ENCODE peak calls at places on chromosomes 6 and 20, in four cellular contexts. U, V, J and I are unnamed samples.

GRCh38 chr6:11272491-11273192 is 40.2 kb upstream of the NEDD9 start:
- DNase-seq in U (no peak), V (no peak), J (no peak), I (no peak)

GRCh38 chr6:153727910-153728309 is 311.1 kb upstream of the OPRM1 start:
- DNase-seq in U (no peak), V (no peak), J (no peak), I (no peak)

GRCh38 chr6:154343473-154344308 is 12.9 kb downstream of the IPCEF1 start:
- DNase-seq in U (peak), V (no peak), J (peak), I (no peak)

GRCh38 chr6:157632821-157633220 is 190.2 kb upstream of the SNX9 start:
- DNase-seq in U (no peak), V (no peak), J (no peak), I (no peak)

GRCh38 chr6:33356295-33356694 is 35.3 kb upstream of the KIFC1 start:
- DNase-seq in U (no peak), V (no peak), J (no peak), I (no peak)

GRCh38 chr20:4444404-4444803 is 277.3 kb upstream of the PRND start:
- DNase-seq in U (no peak), V (no peak), J (no peak), I (no peak)

GRCh38 chr6:108714774-108715414 is 133.3 kb upstream of the ARMC2 start:
- DNase-seq in U (no peak), V (no peak), J (no peak), I (no peak)

GRCh38 chr20:2149507-2149906 is 47.9 kb downstream of the STK35 start:
- DNase-seq in U (no peak), V (no peak), J (peak), I (no peak)

GRCh38 chr20:9458075-9458818 is 56.1 kb upstream of the LAMP5 start:
- DNase-seq in U (no peak), V (no peak), J (peak), I (no peak)

GRCh38 chr20:49779972-49780371 is 32.7 kb upstream of the SLC9A8 start:
- DNase-seq in U (no peak), V (no peak), J (no peak), I (no peak)

GRCh38 chr6:105511639-105512038 is 108.8 kb upstream of the PREP start:
- DNase-seq in U (no peak), V (no peak), J (no peak), I (no peak)

GRCh38 chr6:138653435-138653834 is 120.1 kb upstream of the CCDC28A start:
- DNase-seq in U (no peak), V (no peak), J (no peak), I (no peak)

GRCh38 chr6:42879372-42880239 is at the start of gene RPL7L1:
- DNase-seq in U (peak), V (peak), J (peak), I (peak)

GRCh38 chr20:20663841-20664240 is 48.6 kb downstream of the RALGAPA2 start:
- DNase-seq in U (no peak), V (no peak), J (no peak), I (no peak)

GRCh38 chr20:62925420-62926228 is 681 bp downstream of the DIDO1 start:
- DNase-seq in U (no peak), V (peak), J (no peak), I (no peak)

GRCh38 chr20:8255945-8256632 is 124.0 kb downstream of the PLCB1 start:
- DNase-seq in U (no peak), V (no peak), J (no peak), I (no peak)

GRCh38 chr20:48051810-48052491 is 266.7 kb upstream of the SULF2 start:
- DNase-seq in U (no peak), V (no peak), J (peak), I (no peak)

GRCh38 chr6:110528051-110528929 is 51.9 kb upstream of the SLC22A16 start:
- DNase-seq in U (peak), V (no peak), J (peak), I (no peak)

GRCh38 chr6:137495652-137496391 is 1.6 kb upstream of the OLIG3 start:
- DNase-seq in U (no peak), V (no peak), J (peak), I (no peak)

GRCh38 chr6:109799664-109800063 is 108.6 kb downstream of the FIG4 start:
- DNase-seq in U (no peak), V (no peak), J (no peak), I (no peak)

GRCh38 chr20:19688031-19688806 is 69.8 kb upstream of the RIN2 start:
- DNase-seq in U (peak), V (peak), J (peak), I (peak)

GRCh38 chr6:14796974-14797762 is 448.7 kb upstream of the JARID2 start:
- DNase-seq in U (no peak), V (no peak), J (no peak), I (no peak)

GRCh38 chr6:15305909-15306308 is 60.0 kb downstream of the JARID2 start:
- DNase-seq in U (no peak), V (no peak), J (no peak), I (no peak)

GRCh38 chr6:41712651-41713103 is 22.7 kb downstream of the TFEB start:
- DNase-seq in U (peak), V (peak), J (no peak), I (peak)

GRCh38 chr20:59752101-59752586 is 147.8 kb downstream of the PHACTR3 start:
- DNase-seq in U (peak), V (no peak), J (no peak), I (no peak)

GRCh38 chr20:34300809-34301586 is 2.2 kb downstream of the AHCY start:
- DNase-seq in U (peak), V (no peak), J (peak), I (no peak)

GRCh38 chr6:37696220-37696840 is 1.4 kb downstream of the MDGA1 start:
- DNase-seq in U (peak), V (peak), J (peak), I (peak)

GRCh38 chr20:53855733-53856132 is 214.7 kb downstream of the BCAS1 start:
- DNase-seq in U (no peak), V (no peak), J (no peak), I (no peak)

GRCh38 chr20:56614196-56614595 is 14.9 kb upstream of the TFAP2C start:
- DNase-seq in U (no peak), V (no peak), J (no peak), I (no peak)

GRCh38 chr6:106512048-106512957 is 117.0 kb downstream of the RTN4IP1 start:
- DNase-seq in U (peak), V (peak), J (peak), I (peak)

GRCh38 chr20:55888655-55889054 is 116.7 kb downstream of the CBLN4 start:
- DNase-seq in U (no peak), V (no peak), J (no peak), I (no peak)

GRCh38 chr6:79762370-79762769 is 131.2 kb downstream of the SH3BGRL2 start:
- DNase-seq in U (no peak), V (no peak), J (peak), I (no peak)

DNA sequence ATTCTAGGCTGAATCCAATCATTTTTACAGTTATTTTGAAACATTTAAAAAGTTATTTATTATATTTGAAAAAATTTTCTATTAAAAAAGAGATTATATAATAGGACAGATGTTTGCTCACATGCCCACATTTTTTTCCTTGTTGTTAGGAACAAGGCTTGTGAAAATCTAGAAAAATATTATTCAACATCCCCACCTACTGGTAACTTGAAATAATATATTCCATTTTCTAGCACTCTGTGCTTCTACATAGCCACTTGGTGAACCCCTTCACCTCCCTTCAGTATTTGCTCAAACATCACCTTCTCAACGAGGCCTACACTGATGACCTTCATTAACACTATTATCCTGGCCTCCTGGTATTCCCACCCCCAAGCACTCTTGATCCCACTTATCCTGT is 18.4 kb upstream of the GPRC6A start:
- DNase-seq in U (no peak), V (no peak), J (peak), I (no peak)
- TF ChIP-seq CTCF in U (peak), V (peak), J (no peak), I (no peak)

DNA sequence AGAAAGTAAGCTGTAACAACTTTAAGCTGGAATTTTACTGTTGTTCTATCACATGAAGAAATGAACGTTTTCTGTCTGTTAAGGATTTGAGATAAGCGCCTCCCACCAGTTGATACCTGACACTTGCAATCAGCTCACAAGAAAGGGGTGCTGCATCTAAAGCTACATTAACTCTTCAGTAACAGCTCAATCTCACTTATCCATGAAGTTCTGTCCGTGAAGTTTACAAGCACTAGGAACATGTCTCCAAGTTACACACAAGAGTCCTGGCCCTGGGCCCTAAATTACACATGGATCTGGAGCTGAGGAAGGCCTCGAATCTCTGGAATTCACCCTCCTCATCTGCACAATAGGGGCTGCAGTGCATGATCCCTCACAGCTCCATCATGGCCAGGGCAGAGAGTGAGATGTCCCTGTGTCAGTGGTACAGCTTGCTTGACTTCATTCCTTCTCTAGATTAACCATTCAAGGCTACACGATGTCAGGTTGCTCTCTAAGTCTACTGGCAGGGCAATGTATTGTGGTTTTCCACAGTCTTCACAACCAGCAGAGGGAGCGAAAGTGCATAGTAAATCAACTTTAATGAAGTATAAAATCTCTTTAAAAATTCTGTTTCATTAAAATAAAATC is 182.4 kb upstream of the MCHR2 start:
- DNase-seq in U (no peak), V (no peak), J (peak), I (no peak)
- TF ChIP-seq CTCF in U (peak), V (peak), J (peak), I (no peak)

GRCh38 chr6:4301871-4302270 is 166.5 kb upstream of the ECI2 start:
- DNase-seq in U (no peak), V (no peak), J (no peak), I (no peak)

GRCh38 chr6:4303638-4304037 is 168.3 kb upstream of the ECI2 start:
- DNase-seq in U (no peak), V (no peak), J (no peak), I (no peak)

GRCh38 chr6:4302524-4302923 is 167.1 kb upstream of the ECI2 start:
- DNase-seq in U (no peak), V (no peak), J (no peak), I (no peak)

GRCh38 chr6:4308354-4308753 is 173.0 kb upstream of the ECI2 start:
- DNase-seq in U (no peak), V (no peak), J (no peak), I (no peak)

GRCh38 chr6:4305056-4305455 is 169.7 kb upstream of the ECI2 start:
- DNase-seq in U (no peak), V (no peak), J (no peak), I (no peak)
- TF ChIP-seq CTCF in U (no peak), V (no peak), J (no peak), I (no peak)

GRCh38 chr6:30555428-30556005 is 772 bp downstream of the GNL1 start:
- DNase-seq in U (peak), V (peak), J (peak), I (peak)

GRCh38 chr6:30556006-30556713 is at the start of gene GNL1:
- DNase-seq in U (peak), V (peak), J (peak), I (peak)

GRCh38 chr6:30557683-30557981 is 537 bp downstream of the PRR3 start:
- DNase-seq in U (no peak), V (no peak), J (no peak), I (no peak)

GRCh38 chr6:30556714-30556963 is 350 bp upstream of the GNL1 start:
- DNase-seq in U (peak), V (no peak), J (peak), I (peak)

DNA sequence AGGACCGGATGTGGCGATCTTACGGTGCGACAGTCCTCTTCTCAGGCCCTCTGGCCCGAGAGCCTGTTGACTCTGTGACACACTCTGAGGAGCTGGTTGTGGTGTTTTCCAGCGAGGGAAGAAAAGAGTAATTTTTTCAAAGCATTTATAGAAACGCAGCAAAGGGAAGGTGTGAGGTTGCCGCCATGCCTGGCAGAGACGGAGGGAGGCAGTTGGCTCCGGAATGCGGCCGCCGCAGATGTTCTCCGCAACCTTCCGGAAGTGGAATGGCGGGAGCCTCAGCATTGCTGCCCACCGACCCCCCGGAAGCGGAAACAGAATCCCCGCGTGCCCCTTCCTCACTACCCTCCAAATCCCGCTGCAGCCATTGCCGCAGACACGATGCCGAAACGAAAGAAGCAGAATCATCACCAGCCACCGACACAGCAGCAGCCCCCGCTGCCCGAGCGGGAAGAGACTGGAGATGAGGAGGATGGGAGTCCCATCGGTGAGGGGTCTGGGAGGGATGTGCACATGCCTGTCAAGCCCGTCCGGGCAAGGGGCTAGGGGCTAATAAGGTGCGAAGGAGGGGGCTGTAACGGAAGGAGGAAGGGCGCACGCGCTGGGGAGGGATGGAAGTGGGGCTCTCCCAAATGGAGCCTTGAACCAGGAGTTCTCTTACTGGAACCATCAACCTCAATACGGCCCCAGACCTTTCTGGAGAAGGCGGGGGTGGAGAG is at the start of gene PRR3:
- DNase-seq in U (peak), V (peak), J (peak), I (peak)
- TF ChIP-seq CTCF in U (no peak), V (no peak), J (no peak), I (no peak)

GRCh38 chr6:143962644-143962929 is 45.5 kb downstream of the PLAGL1 start:
- DNase-seq in U (no peak), V (peak), J (peak), I (no peak)
- TF ChIP-seq CTCF in U (peak), V (peak), J (peak), I (peak)

GRCh38 chr20:38172344-38172743 is 7.3 kb upstream of the TGM2 start:
- DNase-seq in U (no peak), V (no peak), J (no peak), I (no peak)
- TF ChIP-seq CTCF in U (no peak), V (no peak), J (no peak), I (no peak)

GRCh38 chr6:128631031-128631430 is 110.6 kb upstream of the PTPRK start:
- DNase-seq in U (no peak), V (no peak), J (no peak), I (no peak)
- TF ChIP-seq CTCF in U (no peak), V (no peak), J (no peak), I (no peak)